ENCODE peak calls at places on chromosomes 3 and 15, in seven cellular contexts. One of them, this sample, is unnamed.

GRCh38 chr3:123700791-123701712 is 116.2 kb upstream of the HACD2 start:
- DNase-seq in cardiac muscle cell: no peak
- DNase-seq in gastrocnemius medialis: no peak
- DNase-seq in CD4-positive, alpha-beta T cell: no peak
- DNase-seq in epithelial cell of proximal tubule: no peak
- DNase-seq in psoas muscle: no peak
- DNase-seq in AG09319: no peak
- DNase-seq in this sample: no peak

GRCh38 chr15:29933043-29933442 is 110.8 kb upstream of the TJP1 start:
- DNase-seq in psoas muscle: no peak
- DNase-seq in cardiac muscle cell: no peak
- DNase-seq in CD4-positive, alpha-beta T cell: no peak
- DNase-seq in AG09319: no peak
- DNase-seq in gastrocnemius medialis: no peak
- DNase-seq in epithelial cell of proximal tubule: no peak
- DNase-seq in this sample: no peak

GRCh38 chr15:88792342-88793282 is 10.6 kb upstream of the ACAN start:
- DNase-seq in psoas muscle: no peak
- DNase-seq in AG09319: no peak
- DNase-seq in cardiac muscle cell: no peak
- DNase-seq in epithelial cell of proximal tubule: no peak
- DNase-seq in gastrocnemius medialis: no peak
- DNase-seq in CD4-positive, alpha-beta T cell: no peak
- DNase-seq in this sample: no peak

GRCh38 chr15:60213377-60214010 is 184.3 kb downstream of the ANXA2 start:
- DNase-seq in cardiac muscle cell: no peak
- DNase-seq in gastrocnemius medialis: no peak
- DNase-seq in psoas muscle: no peak
- DNase-seq in epithelial cell of proximal tubule: no peak
- DNase-seq in AG09319: no peak
- DNase-seq in CD4-positive, alpha-beta T cell: no peak
- DNase-seq in this sample: no peak

GRCh38 chr15:66621491-66622467 is 56.0 kb upstream of the LCTL start:
- DNase-seq in AG09319: no peak
- DNase-seq in epithelial cell of proximal tubule: no peak
- DNase-seq in psoas muscle: no peak
- DNase-seq in cardiac muscle cell: peak
- DNase-seq in gastrocnemius medialis: no peak
- DNase-seq in CD4-positive, alpha-beta T cell: no peak
- DNase-seq in this sample: no peak

GRCh38 chr3:14452676-14453367 is 50.4 kb downstream of the SLC6A6 start:
- DNase-seq in epithelial cell of proximal tubule: no peak
- DNase-seq in psoas muscle: peak
- DNase-seq in gastrocnemius medialis: peak
- DNase-seq in cardiac muscle cell: peak
- DNase-seq in AG09319: peak
- DNase-seq in CD4-positive, alpha-beta T cell: no peak
- DNase-seq in this sample: no peak

GRCh38 chr3:47772788-47773187 is 8.9 kb downstream of the SMARCC1 start:
- DNase-seq in gastrocnemius medialis: no peak
- DNase-seq in CD4-positive, alpha-beta T cell: no peak
- DNase-seq in cardiac muscle cell: no peak
- DNase-seq in AG09319: no peak
- DNase-seq in psoas muscle: no peak
- DNase-seq in epithelial cell of proximal tubule: no peak
- DNase-seq in this sample: no peak

GRCh38 chr3:33074217-33075067 is 22.5 kb downstream of the GLB1 start:
- DNase-seq in AG09319: peak
- DNase-seq in CD4-positive, alpha-beta T cell: peak
- DNase-seq in gastrocnemius medialis: no peak
- DNase-seq in psoas muscle: peak
- DNase-seq in epithelial cell of proximal tubule: no peak
- DNase-seq in cardiac muscle cell: peak
- DNase-seq in this sample: peak

GRCh38 chr15:57227899-57228298 is 148.4 kb upstream of the CGNL1 start:
- DNase-seq in gastrocnemius medialis: no peak
- DNase-seq in cardiac muscle cell: peak
- DNase-seq in epithelial cell of proximal tubule: no peak
- DNase-seq in CD4-positive, alpha-beta T cell: no peak
- DNase-seq in psoas muscle: no peak
- DNase-seq in AG09319: peak
- DNase-seq in this sample: no peak

GRCh38 chr3:157360044-157360443 is 76.6 kb upstream of the PTX3 start:
- DNase-seq in AG09319: peak
- DNase-seq in psoas muscle: no peak
- DNase-seq in cardiac muscle cell: peak
- DNase-seq in gastrocnemius medialis: no peak
- DNase-seq in CD4-positive, alpha-beta T cell: no peak
- DNase-seq in epithelial cell of proximal tubule: peak
- DNase-seq in this sample: no peak

GRCh38 chr15:80861776-80862175 is 82.6 kb downstream of the CEMIP start:
- DNase-seq in AG09319: peak
- DNase-seq in psoas muscle: no peak
- DNase-seq in cardiac muscle cell: no peak
- DNase-seq in CD4-positive, alpha-beta T cell: no peak
- DNase-seq in epithelial cell of proximal tubule: no peak
- DNase-seq in gastrocnemius medialis: peak
- DNase-seq in this sample: no peak

DNA sequence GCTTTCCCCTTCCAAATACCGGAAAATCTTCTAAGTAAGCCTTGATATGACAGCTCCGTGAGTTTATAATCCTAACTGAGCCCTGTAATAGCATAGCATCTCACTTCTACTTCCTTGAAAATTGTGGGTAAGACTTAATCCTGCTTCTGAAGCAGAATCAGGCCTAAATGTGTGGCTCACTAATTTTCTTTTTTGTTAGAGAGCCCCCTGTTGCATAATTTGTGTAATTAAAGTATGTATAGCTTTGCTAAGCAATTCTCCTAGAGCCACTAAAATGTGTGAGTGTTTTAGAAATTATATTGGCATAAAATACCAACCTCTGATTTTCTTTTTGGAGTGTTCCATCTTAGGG is 304.4 kb downstream of the FGF12 start:
- DNase-seq in AG09319: no peak
- DNase-seq in epithelial cell of proximal tubule: no peak
- DNase-seq in psoas muscle: no peak
- DNase-seq in cardiac muscle cell: peak
- DNase-seq in CD4-positive, alpha-beta T cell: no peak
- DNase-seq in gastrocnemius medialis: no peak
- DNase-seq in this sample: no peak
- TF ChIP-seq CTCF in AG09319: peak
- TF ChIP-seq CTCF in epithelial cell of proximal tubule: peak
- TF ChIP-seq CTCF in psoas muscle: peak
- TF ChIP-seq CTCF in cardiac muscle cell: peak
- TF ChIP-seq CTCF in CD4-positive, alpha-beta T cell: no peak
- TF ChIP-seq CTCF in gastrocnemius medialis: no peak
- TF ChIP-seq CTCF in this sample: peak

GRCh38 chr3:40848411-40848810 is 323.7 kb downstream of the ZNF621 start:
- DNase-seq in psoas muscle: no peak
- DNase-seq in CD4-positive, alpha-beta T cell: no peak
- DNase-seq in AG09319: no peak
- DNase-seq in cardiac muscle cell: no peak
- DNase-seq in epithelial cell of proximal tubule: no peak
- DNase-seq in gastrocnemius medialis: no peak
- DNase-seq in this sample: no peak

GRCh38 chr3:40845916-40846315 is 321.2 kb downstream of the ZNF621 start:
- DNase-seq in epithelial cell of proximal tubule: no peak
- DNase-seq in cardiac muscle cell: no peak
- DNase-seq in CD4-positive, alpha-beta T cell: no peak
- DNase-seq in psoas muscle: no peak
- DNase-seq in gastrocnemius medialis: no peak
- DNase-seq in AG09319: no peak
- DNase-seq in this sample: no peak

GRCh38 chr3:40845447-40845846 is 320.7 kb downstream of the ZNF621 start:
- DNase-seq in gastrocnemius medialis: no peak
- DNase-seq in CD4-positive, alpha-beta T cell: no peak
- DNase-seq in epithelial cell of proximal tubule: no peak
- DNase-seq in cardiac muscle cell: no peak
- DNase-seq in AG09319: no peak
- DNase-seq in psoas muscle: no peak
- DNase-seq in this sample: no peak

GRCh38 chr3:40846466-40846865 is 321.7 kb downstream of the ZNF621 start:
- DNase-seq in cardiac muscle cell: no peak
- DNase-seq in psoas muscle: no peak
- DNase-seq in gastrocnemius medialis: no peak
- DNase-seq in CD4-positive, alpha-beta T cell: no peak
- DNase-seq in AG09319: no peak
- DNase-seq in epithelial cell of proximal tubule: no peak
- DNase-seq in this sample: no peak

GRCh38 chr3:40847571-40847992 is 322.8 kb downstream of the ZNF621 start:
- DNase-seq in gastrocnemius medialis: no peak
- DNase-seq in AG09319: no peak
- DNase-seq in cardiac muscle cell: peak
- DNase-seq in epithelial cell of proximal tubule: no peak
- DNase-seq in psoas muscle: no peak
- DNase-seq in CD4-positive, alpha-beta T cell: no peak
- DNase-seq in this sample: peak
- TF ChIP-seq CTCF in gastrocnemius medialis: no peak
- TF ChIP-seq CTCF in AG09319: no peak
- TF ChIP-seq CTCF in cardiac muscle cell: peak
- TF ChIP-seq CTCF in epithelial cell of proximal tubule: peak
- TF ChIP-seq CTCF in psoas muscle: no peak
- TF ChIP-seq CTCF in CD4-positive, alpha-beta T cell: no peak
- TF ChIP-seq CTCF in this sample: no peak

GRCh38 chr3:195892355-195893120 is 15.8 kb downstream of the TNK2 start:
- DNase-seq in epithelial cell of proximal tubule: no peak
- DNase-seq in gastrocnemius medialis: peak
- DNase-seq in psoas muscle: peak
- DNase-seq in cardiac muscle cell: peak
- DNase-seq in CD4-positive, alpha-beta T cell: no peak
- DNase-seq in AG09319: no peak
- DNase-seq in this sample: no peak
- TF ChIP-seq CTCF in epithelial cell of proximal tubule: no peak
- TF ChIP-seq CTCF in gastrocnemius medialis: no peak
- TF ChIP-seq CTCF in psoas muscle: no peak
- TF ChIP-seq CTCF in cardiac muscle cell: no peak
- TF ChIP-seq CTCF in CD4-positive, alpha-beta T cell: no peak
- TF ChIP-seq CTCF in AG09319: no peak
- TF ChIP-seq CTCF in this sample: no peak

GRCh38 chr3:50388021-50388719 is 28.8 kb upstream of the TMEM115 start:
- DNase-seq in CD4-positive, alpha-beta T cell: no peak
- DNase-seq in gastrocnemius medialis: no peak
- DNase-seq in psoas muscle: no peak
- DNase-seq in AG09319: no peak
- DNase-seq in cardiac muscle cell: no peak
- DNase-seq in epithelial cell of proximal tubule: no peak
- DNase-seq in this sample: peak
- TF ChIP-seq CTCF in CD4-positive, alpha-beta T cell: no peak
- TF ChIP-seq CTCF in gastrocnemius medialis: peak
- TF ChIP-seq CTCF in psoas muscle: peak
- TF ChIP-seq CTCF in AG09319: peak
- TF ChIP-seq CTCF in cardiac muscle cell: peak
- TF ChIP-seq CTCF in epithelial cell of proximal tubule: peak
- TF ChIP-seq CTCF in this sample: peak

DNA sequence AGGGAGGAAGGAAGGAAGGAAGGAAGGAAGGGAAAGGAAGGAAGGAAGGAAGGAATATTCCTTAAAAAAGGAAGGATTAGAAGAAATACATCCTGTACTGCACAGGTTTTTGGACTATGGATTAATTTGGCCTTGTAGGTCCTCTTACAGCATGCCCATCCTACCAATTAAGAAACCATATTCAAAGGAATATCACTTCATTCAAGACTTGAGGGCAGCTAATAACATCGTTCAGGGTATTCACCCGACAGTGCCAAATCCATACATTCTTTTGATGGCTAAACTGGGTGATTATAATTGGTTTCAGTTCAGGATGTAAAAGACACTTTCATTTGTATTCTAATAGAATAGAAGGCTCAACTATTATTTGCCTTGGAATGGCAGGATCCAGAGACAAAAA is 410.3 kb downstream of the PLOD2 start:
- DNase-seq in epithelial cell of proximal tubule: no peak
- DNase-seq in AG09319: no peak
- DNase-seq in psoas muscle: no peak
- DNase-seq in CD4-positive, alpha-beta T cell: no peak
- DNase-seq in gastrocnemius medialis: no peak
- DNase-seq in cardiac muscle cell: no peak
- DNase-seq in this sample: no peak
- TF ChIP-seq CTCF in epithelial cell of proximal tubule: no peak
- TF ChIP-seq CTCF in AG09319: no peak
- TF ChIP-seq CTCF in psoas muscle: no peak
- TF ChIP-seq CTCF in CD4-positive, alpha-beta T cell: no peak
- TF ChIP-seq CTCF in gastrocnemius medialis: no peak
- TF ChIP-seq CTCF in cardiac muscle cell: no peak
- TF ChIP-seq CTCF in this sample: no peak

DNA sequence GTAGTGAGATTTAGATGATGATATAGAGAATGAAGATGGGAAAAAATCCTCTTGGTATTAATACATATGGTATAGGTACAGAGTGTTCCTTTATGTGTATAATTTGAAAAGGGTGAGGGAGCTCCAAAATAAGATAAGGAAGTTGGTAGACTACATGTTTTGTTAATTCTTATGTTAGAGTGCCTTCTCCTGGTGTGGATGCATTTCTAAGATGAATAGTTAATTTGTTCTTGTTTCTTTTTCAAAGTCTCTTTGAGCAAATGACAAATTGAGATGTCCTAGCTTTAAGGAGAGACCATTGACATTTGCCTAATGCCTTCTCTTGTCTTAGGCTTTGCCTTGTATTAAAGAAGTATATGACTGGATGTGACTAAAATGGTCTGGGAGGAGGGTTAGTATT is 34.1 kb downstream of the AKAP13 start:
- DNase-seq in gastrocnemius medialis: no peak
- DNase-seq in AG09319: no peak
- DNase-seq in cardiac muscle cell: peak
- DNase-seq in epithelial cell of proximal tubule: no peak
- DNase-seq in psoas muscle: no peak
- DNase-seq in CD4-positive, alpha-beta T cell: no peak
- DNase-seq in this sample: no peak
- TF ChIP-seq CTCF in gastrocnemius medialis: no peak
- TF ChIP-seq CTCF in AG09319: peak
- TF ChIP-seq CTCF in cardiac muscle cell: peak
- TF ChIP-seq CTCF in epithelial cell of proximal tubule: no peak
- TF ChIP-seq CTCF in psoas muscle: peak
- TF ChIP-seq CTCF in CD4-positive, alpha-beta T cell: peak
- TF ChIP-seq CTCF in this sample: no peak

GRCh38 chr3:119810018-119810435 is 28.1 kb downstream of the NR1I2 start:
- DNase-seq in AG09319: no peak
- DNase-seq in CD4-positive, alpha-beta T cell: peak
- DNase-seq in psoas muscle: peak
- DNase-seq in cardiac muscle cell: peak
- DNase-seq in epithelial cell of proximal tubule: no peak
- DNase-seq in gastrocnemius medialis: no peak
- DNase-seq in this sample: no peak
- TF ChIP-seq CTCF in AG09319: peak
- TF ChIP-seq CTCF in CD4-positive, alpha-beta T cell: peak
- TF ChIP-seq CTCF in psoas muscle: no peak
- TF ChIP-seq CTCF in cardiac muscle cell: peak
- TF ChIP-seq CTCF in epithelial cell of proximal tubule: peak
- TF ChIP-seq CTCF in gastrocnemius medialis: no peak
- TF ChIP-seq CTCF in this sample: no peak

This sample was measured in endothelial cell.